ENCODE peak calls at places on chromosomes 7 and 10, in five cellular contexts. H is astrocyte of the spinal cord, T is IMR-90, W is OCI-LY7, B is astrocyte of the cerebellum. Q is an unnamed sample.

GRCh38 chr7:55690-56248 is 136.6 kb upstream of the FAM20C start:
- DNase-seq in H (no peak), T (no peak), B (no peak), W (no peak), Q (no peak)

GRCh38 chr10:4111593-4111992 is 326.6 kb upstream of the KLF6 start:
- DNase-seq in B (peak; percentile 37), T (peak; percentile 76), H (peak; percentile 67), W (no peak), Q (no peak)

GRCh38 chr7:44191171-44191570 is 1.9 kb upstream of the GCK start:
- DNase-seq in W (no peak), B (no peak), T (no peak), H (no peak), Q (peak; percentile 18)

GRCh38 chr10:16867556-16867955 is 50.3 kb upstream of the RSU1 start:
- DNase-seq in T (peak; percentile 69), W (no peak), H (peak; percentile 88), B (peak; percentile 90), Q (peak; percentile 21)

GRCh38 chr10:78904196-78904595 is 164.6 kb upstream of the ZMIZ1 start:
- DNase-seq in W (no peak), T (no peak), H (no peak), B (no peak), Q (no peak)

GRCh38 chr10:131915484-131915883 is 14.7 kb downstream of the PPP2R2D start:
- DNase-seq in W (no peak), H (no peak), T (no peak), B (no peak), Q (no peak)

GRCh38 chr7:54860003-54860775 is 101.2 kb upstream of the SEC61G start:
- DNase-seq in H (no peak), W (no peak), B (no peak), T (peak; percentile 31), Q (no peak)

GRCh38 chr7:103447073-103447960 is 1.3 kb upstream of the SLC26A5 start:
- DNase-seq in H (peak; percentile 36), W (peak; percentile 38), B (peak; percentile 6), T (peak; percentile 62), Q (peak; percentile 40)

GRCh38 chr10:98254234-98254858 is 13.6 kb downstream of the LOXL4 start:
- DNase-seq in T (no peak), B (no peak), W (no peak), H (no peak), Q (no peak)

GRCh38 chr7:149450821-149451220 is 10.0 kb downstream of the ZNF777 start:
- DNase-seq in H (no peak), W (no peak), B (no peak), T (no peak), Q (no peak)

GRCh38 chr7:159172314-159172892 is 27.7 kb upstream of the VIPR2 start:
- DNase-seq in H (no peak), T (no peak), W (no peak), B (no peak), Q (no peak)

GRCh38 chr10:12193193-12193592 is 2.5 kb downstream of the NUDT5 start:
- DNase-seq in T (peak; percentile 71), B (no peak), W (no peak), H (no peak), Q (peak; percentile 86)

GRCh38 chr7:47470567-47471357 is 111.1 kb downstream of the TNS3 start:
- DNase-seq in T (no peak), B (no peak), H (no peak), W (no peak), Q (no peak)

GRCh38 chr10:122551450-122551849 is 9.1 kb upstream of the DMBT1 start:
- DNase-seq in B (no peak), T (no peak), W (no peak), H (no peak), Q (no peak)

GRCh38 chr10:33162248-33162575 is 172.3 kb downstream of the NRP1 start:
- DNase-seq in W (no peak), T (no peak), H (no peak), B (no peak), Q (no peak)

GRCh38 chr10:71708897-71709882 is 10.4 kb downstream of the C10orf105 start:
- DNase-seq in W (no peak), H (no peak), B (no peak), T (no peak), Q (no peak)

GRCh38 chr7:7272294-7272693 is 90.0 kb downstream of the C1GALT1 start:
- DNase-seq in H (no peak), W (no peak), T (peak; percentile 2), B (no peak), Q (no peak)

GRCh38 chr10:82922046-82922445 is 1047.1 kb downstream of the NRG3 start:
- DNase-seq in T (no peak), W (no peak), B (no peak), H (no peak), Q (no peak)
- H3K4me3 ChIP-seq in T (no peak overlapping the region), W (no peak overlapping the region), B (no peak overlapping the region), H (no peak overlapping the region), Q (no peak overlapping the region)

GRCh38 chr10:124632064-124632531 is 112.1 kb downstream of the FAM53B start:
- DNase-seq in W (no peak), H (peak; percentile 64), T (no peak), B (peak; percentile 90), Q (peak; percentile 67)
- TF ChIP-seq CTCF in W (peak; percentile 38), H (peak; percentile 66), T (peak; percentile 25), B (peak; percentile 69), Q (peak; percentile 56)

DNA sequence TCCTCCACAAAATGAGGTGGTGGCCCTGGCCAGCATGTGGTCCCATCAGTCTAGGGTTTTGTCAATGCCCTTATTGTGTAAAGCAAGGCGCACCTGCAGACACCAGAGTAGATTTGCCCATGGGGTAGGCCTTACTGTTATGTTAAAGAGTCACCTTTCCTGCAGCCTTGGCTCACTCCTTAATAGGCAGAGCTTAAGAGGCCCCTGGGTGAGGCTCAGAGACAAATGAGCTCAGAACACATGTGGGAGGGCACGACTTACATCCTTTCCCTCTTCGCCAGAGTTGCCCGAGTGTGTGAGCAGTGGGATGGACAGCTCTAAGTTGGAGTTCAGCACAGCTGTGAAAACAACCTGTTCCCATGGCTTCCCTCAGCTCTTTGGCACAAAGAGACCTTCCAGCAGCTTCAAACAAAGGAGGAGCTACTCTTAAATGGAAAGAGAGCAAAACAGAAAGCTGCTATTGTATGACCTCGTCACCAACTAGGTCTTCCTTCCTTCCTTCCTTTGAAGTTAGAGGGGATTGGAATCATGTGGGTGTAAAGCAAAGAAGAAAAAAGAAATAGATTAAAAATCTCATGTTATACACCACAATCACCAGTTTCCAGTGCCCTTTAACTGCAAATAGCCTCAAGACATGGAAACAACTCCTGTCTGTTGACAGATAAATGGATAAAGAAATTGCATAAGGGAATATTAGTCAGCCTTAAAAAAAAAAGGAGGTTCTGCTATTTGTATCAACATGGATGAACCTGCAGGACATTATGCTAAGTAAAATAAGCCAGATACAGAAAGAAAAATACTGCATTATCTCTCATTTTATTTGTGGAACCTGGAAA is 11.9 kb upstream of the XPNPEP1 start:
- DNase-seq in W (no peak), H (peak; percentile 95), T (peak; percentile 83), B (peak; percentile 61), Q (peak; percentile 72)
- H3K4me3 ChIP-seq in W (no peak overlapping the region), H (no peak overlapping the region), T (no peak overlapping the region), B (no peak overlapping the region), Q (no peak overlapping the region)

GRCh38 chr7:143355450-143356385 is 6.8 kb downstream of the FAM131B start:
- DNase-seq in T (no peak), W (peak; percentile 13), H (peak; percentile 74), B (no peak), Q (no peak)
- TF ChIP-seq CTCF in T (no peak), W (peak; percentile 45), H (no peak), B (no peak), Q (peak; percentile 4)

DNA sequence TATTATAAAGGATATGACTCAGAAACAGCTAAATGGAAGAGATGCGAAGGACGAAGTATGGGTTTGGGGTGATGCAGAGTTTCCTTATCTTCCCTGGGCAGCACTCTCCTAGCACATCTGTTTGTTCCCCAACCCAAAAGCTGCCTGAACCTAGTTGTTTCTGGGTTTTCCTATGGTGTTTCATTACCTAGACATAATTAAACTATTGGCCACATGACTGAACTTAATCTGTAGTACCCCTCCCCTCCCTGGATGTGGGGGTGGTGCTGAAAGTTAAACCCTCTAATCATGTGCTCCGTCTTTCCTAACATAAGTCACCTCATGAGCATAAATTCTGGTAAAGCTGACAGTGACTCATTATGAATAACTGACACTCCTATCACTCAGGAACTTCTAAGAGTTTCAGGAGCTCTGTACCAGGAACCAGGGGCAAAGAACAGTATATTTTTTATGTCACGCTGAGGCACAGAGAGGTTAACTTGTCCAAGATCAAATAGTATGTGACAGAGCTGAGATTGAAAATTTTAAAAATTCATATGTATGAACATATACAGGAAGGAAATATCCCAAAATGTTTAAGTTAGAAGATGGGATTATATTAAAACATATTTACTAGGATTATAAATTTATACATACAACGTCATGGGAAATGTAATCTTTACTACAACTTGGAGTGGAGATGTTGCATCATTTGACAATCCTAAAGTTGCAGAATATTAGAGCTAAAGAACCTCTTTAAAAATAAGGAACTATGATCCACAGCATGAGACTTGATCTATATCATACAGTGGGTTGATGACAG is 4.8 kb downstream of the STRIP2 start:
- DNase-seq in W (no peak), B (no peak), H (peak; percentile 28), T (peak; percentile 70), Q (peak; percentile 34)
- H3K4me3 ChIP-seq in W (no peak overlapping the region), B (no peak overlapping the region), H (no peak overlapping the region), T (no peak overlapping the region), Q (no peak overlapping the region)

DNA sequence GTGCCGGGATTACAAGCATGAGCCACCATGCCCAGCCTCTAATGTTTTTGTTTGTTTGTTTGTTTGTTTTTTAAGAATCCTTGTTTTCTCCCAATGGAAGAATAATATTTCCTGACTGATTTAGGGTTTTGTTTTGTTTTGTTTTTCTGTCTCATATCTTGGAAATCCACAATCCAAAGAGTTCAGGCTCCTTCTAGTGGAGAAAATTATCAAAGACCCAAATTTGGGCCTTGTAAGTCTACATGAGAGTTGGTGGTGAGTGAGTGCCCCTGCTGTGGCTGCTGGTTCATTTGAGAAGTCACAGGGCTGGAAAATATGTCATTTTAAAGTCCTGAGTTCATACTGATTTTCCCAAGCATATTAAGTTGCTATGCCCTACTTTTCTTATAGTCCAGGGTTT is 33.5 kb upstream of the KLHL7 start:
- DNase-seq in W (peak; percentile 24), H (peak; percentile 12), B (no peak), T (peak; percentile 28), Q (peak; percentile 22)
- TF ChIP-seq CTCF in W (peak; percentile 65), H (no peak), B (peak; percentile 17), T (peak; percentile 43), Q (peak; percentile 42)

DNA sequence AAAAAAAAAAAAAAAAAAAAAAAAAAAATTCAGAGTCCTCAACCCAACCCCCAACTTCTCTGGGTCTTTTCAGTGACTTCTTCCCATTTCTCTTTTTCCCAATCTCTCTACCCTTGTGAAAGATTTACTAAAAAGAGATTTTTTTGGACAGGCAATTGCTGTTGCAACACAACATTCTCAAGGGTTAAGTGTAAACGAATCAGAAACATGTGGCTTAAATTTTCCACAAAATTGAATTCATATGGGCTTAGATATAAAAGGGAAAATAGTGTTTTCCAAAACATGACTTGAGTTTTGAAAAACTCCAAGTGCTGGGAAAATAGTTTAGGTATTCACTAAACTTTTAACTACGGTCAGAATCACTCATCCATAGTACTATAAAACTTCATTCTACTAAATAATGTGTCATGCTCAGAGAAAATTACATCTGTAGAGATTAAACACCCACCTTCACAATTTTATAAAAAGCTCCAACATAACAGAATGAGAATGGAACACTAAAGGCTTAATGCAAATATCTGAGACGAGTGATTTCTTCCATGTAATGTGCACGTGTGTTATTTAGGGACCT is 643.1 kb downstream of the PARD3 start:
- DNase-seq in H (no peak), T (peak; percentile 47), W (no peak), B (peak; percentile 55), Q (peak; percentile 89)
- H3K4me3 ChIP-seq in H (no peak overlapping the region), T (no peak overlapping the region), W (no peak overlapping the region), B (no peak overlapping the region), Q (no peak overlapping the region)